ENCODE peak calls at places on chromosomes 16 and 17, in eight cellular contexts. One of them, this sample, is unnamed.

GRCh38 chr17:81317992-81318391 is 22.9 kb upstream of the SLC38A10 start:
- DNase-seq in HL-60: no peak
- DNase-seq in GM12865: no peak
- DNase-seq in psoas muscle: no peak
- DNase-seq in AG04450: no peak
- DNase-seq in tibial artery: no peak
- DNase-seq in neuronal stem cell: no peak
- DNase-seq in stomach: no peak
- DNase-seq in this sample: no peak

GRCh38 chr16:57578521-57579360 is 36.3 kb downstream of the ADGRG5 start:
- DNase-seq in HL-60: no peak
- DNase-seq in GM12865: no peak
- DNase-seq in psoas muscle: no peak
- DNase-seq in AG04450: no peak
- DNase-seq in tibial artery: peak
- DNase-seq in neuronal stem cell: no peak
- DNase-seq in stomach: no peak
- DNase-seq in this sample: no peak

GRCh38 chr16:73177896-73178295 is 130.0 kb upstream of the ZFHX3 start:
- DNase-seq in HL-60: no peak
- DNase-seq in GM12865: no peak
- DNase-seq in psoas muscle: no peak
- DNase-seq in AG04450: no peak
- DNase-seq in tibial artery: no peak
- DNase-seq in neuronal stem cell: no peak
- DNase-seq in stomach: no peak
- DNase-seq in this sample: no peak

GRCh38 chr17:33200587-33200986 is 92.5 kb downstream of the ASIC2 start:
- DNase-seq in HL-60: no peak
- DNase-seq in GM12865: no peak
- DNase-seq in psoas muscle: no peak
- DNase-seq in AG04450: no peak
- DNase-seq in tibial artery: peak
- DNase-seq in neuronal stem cell: no peak
- DNase-seq in stomach: no peak
- DNase-seq in this sample: peak

GRCh38 chr16:17380613-17381012 is 90.1 kb downstream of the XYLT1 start:
- DNase-seq in HL-60: peak
- DNase-seq in GM12865: no peak
- DNase-seq in psoas muscle: no peak
- DNase-seq in AG04450: no peak
- DNase-seq in tibial artery: no peak
- DNase-seq in neuronal stem cell: no peak
- DNase-seq in stomach: no peak
- DNase-seq in this sample: no peak

GRCh38 chr17:42312285-42313130 is 24.2 kb downstream of the STAT5A start:
- DNase-seq in HL-60: peak
- DNase-seq in GM12865: peak
- DNase-seq in psoas muscle: peak
- DNase-seq in AG04450: peak
- DNase-seq in tibial artery: peak
- DNase-seq in neuronal stem cell: peak
- DNase-seq in stomach: peak
- DNase-seq in this sample: no peak

GRCh38 chr16:71709231-71709781 is 15.2 kb downstream of the PHLPP2 start:
- DNase-seq in HL-60: no peak
- DNase-seq in GM12865: no peak
- DNase-seq in psoas muscle: no peak
- DNase-seq in AG04450: no peak
- DNase-seq in tibial artery: no peak
- DNase-seq in neuronal stem cell: no peak
- DNase-seq in stomach: no peak
- DNase-seq in this sample: peak

GRCh38 chr16:57253410-57253927 is 8.4 kb downstream of the ARL2BP start:
- DNase-seq in HL-60: no peak
- DNase-seq in GM12865: no peak
- DNase-seq in psoas muscle: no peak
- DNase-seq in AG04450: no peak
- DNase-seq in tibial artery: no peak
- DNase-seq in neuronal stem cell: no peak
- DNase-seq in stomach: peak
- DNase-seq in this sample: no peak

GRCh38 chr16:50354629-50355456 is 13.9 kb downstream of the BRD7 start:
- DNase-seq in HL-60: no peak
- DNase-seq in GM12865: no peak
- DNase-seq in psoas muscle: no peak
- DNase-seq in AG04450: no peak
- DNase-seq in tibial artery: no peak
- DNase-seq in neuronal stem cell: no peak
- DNase-seq in stomach: no peak
- DNase-seq in this sample: no peak

GRCh38 chr16:73031155-73031866 is 16.6 kb downstream of the ZFHX3 start:
- DNase-seq in HL-60: no peak
- DNase-seq in GM12865: no peak
- DNase-seq in psoas muscle: no peak
- DNase-seq in AG04450: no peak
- DNase-seq in tibial artery: peak
- DNase-seq in neuronal stem cell: no peak
- DNase-seq in stomach: no peak
- DNase-seq in this sample: no peak

GRCh38 chr16:66905633-66906539 is 12.8 kb downstream of the CDH16 start:
- DNase-seq in HL-60: no peak
- DNase-seq in GM12865: peak
- DNase-seq in psoas muscle: no peak
- DNase-seq in AG04450: no peak
- DNase-seq in tibial artery: no peak
- DNase-seq in neuronal stem cell: no peak
- DNase-seq in stomach: peak
- DNase-seq in this sample: no peak

GRCh38 chr17:28655160-28655559 is 6.5 kb downstream of the SDF2 start:
- DNase-seq in HL-60: no peak
- DNase-seq in GM12865: no peak
- DNase-seq in psoas muscle: no peak
- DNase-seq in AG04450: no peak
- DNase-seq in tibial artery: no peak
- DNase-seq in neuronal stem cell: no peak
- DNase-seq in stomach: no peak
- DNase-seq in this sample: no peak

GRCh38 chr17:75695830-75696271 is 25.4 kb upstream of the ITGB4 start:
- DNase-seq in HL-60: no peak
- DNase-seq in GM12865: no peak
- DNase-seq in psoas muscle: peak
- DNase-seq in AG04450: no peak
- DNase-seq in tibial artery: no peak
- DNase-seq in neuronal stem cell: no peak
- DNase-seq in stomach: peak
- DNase-seq in this sample: no peak

GRCh38 chr17:80413771-80414507 is 1.0 kb upstream of the ENDOV start:
- DNase-seq in HL-60: no peak
- DNase-seq in GM12865: no peak
- DNase-seq in psoas muscle: no peak
- DNase-seq in AG04450: no peak
- DNase-seq in tibial artery: no peak
- DNase-seq in neuronal stem cell: no peak
- DNase-seq in stomach: no peak
- DNase-seq in this sample: no peak

GRCh38 chr16:81593481-81593880 is 148.9 kb downstream of the CMIP start:
- DNase-seq in HL-60: no peak
- DNase-seq in GM12865: no peak
- DNase-seq in psoas muscle: no peak
- DNase-seq in AG04450: no peak
- DNase-seq in tibial artery: no peak
- DNase-seq in neuronal stem cell: no peak
- DNase-seq in stomach: no peak
- DNase-seq in this sample: no peak

GRCh38 chr17:164536-165235 is 16.8 kb downstream of the DOC2B start:
- DNase-seq in HL-60: peak
- DNase-seq in GM12865: peak
- DNase-seq in psoas muscle: no peak
- DNase-seq in AG04450: peak
- DNase-seq in tibial artery: no peak
- DNase-seq in neuronal stem cell: peak
- DNase-seq in stomach: peak
- DNase-seq in this sample: no peak

GRCh38 chr17:50546701-50547034 is 306 bp upstream of the SPATA20 start:
- DNase-seq in HL-60: no peak
- DNase-seq in GM12865: no peak
- DNase-seq in psoas muscle: no peak
- DNase-seq in AG04450: no peak
- DNase-seq in tibial artery: no peak
- DNase-seq in neuronal stem cell: no peak
- DNase-seq in stomach: no peak
- DNase-seq in this sample: no peak
- H3K4me3 ChIP-seq in HL-60: peak
- H3K4me3 ChIP-seq in GM12865: no peak
- H3K4me3 ChIP-seq in psoas muscle: peak
- H3K4me3 ChIP-seq in AG04450: peak
- H3K4me3 ChIP-seq in tibial artery: peak
- H3K4me3 ChIP-seq in neuronal stem cell: peak
- H3K4me3 ChIP-seq in stomach: peak
- H3K4me3 ChIP-seq in this sample: no peak

DNA sequence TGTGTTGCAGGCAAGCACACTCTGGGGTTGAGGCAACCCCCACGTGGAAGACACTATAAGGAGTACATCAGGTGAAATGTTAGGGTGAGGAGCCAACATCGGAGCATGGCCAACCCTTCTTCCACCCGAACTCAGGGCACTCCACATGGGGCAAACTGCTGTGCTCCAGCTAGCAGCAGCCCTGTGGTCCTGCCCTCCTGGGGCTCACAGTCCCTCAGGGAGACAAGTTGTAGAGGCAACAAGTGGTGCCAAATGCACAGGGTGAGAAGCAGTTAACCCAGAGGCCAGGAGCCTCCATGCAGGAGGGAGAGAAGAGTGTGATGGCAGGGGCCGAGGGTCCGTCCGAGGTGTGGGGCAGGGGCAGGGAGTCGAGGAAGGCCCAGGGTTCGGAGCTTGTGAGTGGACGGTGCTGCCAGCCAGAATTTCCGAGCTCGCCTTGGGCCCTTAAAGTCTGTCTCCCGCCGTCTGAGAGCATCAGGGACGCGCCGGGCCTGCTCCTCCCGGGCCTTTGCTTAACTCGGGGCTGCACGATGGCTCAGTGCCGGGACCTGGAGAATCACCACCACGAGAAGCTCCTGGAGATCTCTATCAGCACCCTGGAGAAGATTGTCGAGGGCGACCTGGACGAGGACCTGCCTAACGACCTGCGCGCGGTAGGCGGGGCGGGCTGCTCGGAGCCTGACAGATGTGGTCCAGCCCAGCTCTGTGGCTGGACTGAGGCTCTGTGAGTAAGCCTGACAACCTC is 32.3 kb downstream of the ATPAF2 start:
- DNase-seq in HL-60: no peak
- DNase-seq in GM12865: no peak
- DNase-seq in psoas muscle: no peak
- DNase-seq in AG04450: no peak
- DNase-seq in tibial artery: no peak
- DNase-seq in neuronal stem cell: no peak
- DNase-seq in stomach: no peak
- DNase-seq in this sample: no peak
- H3K4me3 ChIP-seq in HL-60: no peak
- H3K4me3 ChIP-seq in GM12865: no peak
- H3K4me3 ChIP-seq in psoas muscle: no peak
- H3K4me3 ChIP-seq in AG04450: no peak
- H3K4me3 ChIP-seq in tibial artery: no peak
- H3K4me3 ChIP-seq in neuronal stem cell: no peak
- H3K4me3 ChIP-seq in stomach: no peak
- H3K4me3 ChIP-seq in this sample: no peak

GRCh38 chr16:10528635-10529034 is 51.8 kb downstream of the EMP2 start:
- DNase-seq in HL-60: no peak
- DNase-seq in GM12865: no peak
- DNase-seq in psoas muscle: no peak
- DNase-seq in AG04450: no peak
- DNase-seq in tibial artery: no peak
- DNase-seq in neuronal stem cell: no peak
- DNase-seq in stomach: no peak
- DNase-seq in this sample: no peak
- H3K4me3 ChIP-seq in HL-60: no peak
- H3K4me3 ChIP-seq in GM12865: no peak
- H3K4me3 ChIP-seq in psoas muscle: no peak
- H3K4me3 ChIP-seq in AG04450: no peak
- H3K4me3 ChIP-seq in tibial artery: no peak
- H3K4me3 ChIP-seq in neuronal stem cell: no peak
- H3K4me3 ChIP-seq in stomach: no peak
- H3K4me3 ChIP-seq in this sample: no peak

GRCh38 chr17:38430822-38431221 is 2.6 kb downstream of the ARHGAP23 start:
- DNase-seq in HL-60: no peak
- DNase-seq in GM12865: no peak
- DNase-seq in psoas muscle: no peak
- DNase-seq in AG04450: no peak
- DNase-seq in tibial artery: no peak
- DNase-seq in neuronal stem cell: no peak
- DNase-seq in stomach: no peak
- DNase-seq in this sample: no peak

GRCh38 chr17:38430316-38430715 is 2.1 kb downstream of the ARHGAP23 start:
- DNase-seq in HL-60: no peak
- DNase-seq in GM12865: no peak
- DNase-seq in psoas muscle: no peak
- DNase-seq in AG04450: no peak
- DNase-seq in tibial artery: no peak
- DNase-seq in neuronal stem cell: no peak
- DNase-seq in stomach: no peak
- DNase-seq in this sample: no peak

GRCh38 chr17:38428150-38428642 is at the start of gene ARHGAP23:
- DNase-seq in HL-60: peak
- DNase-seq in GM12865: peak
- DNase-seq in psoas muscle: peak
- DNase-seq in AG04450: peak
- DNase-seq in tibial artery: peak
- DNase-seq in neuronal stem cell: no peak
- DNase-seq in stomach: peak
- DNase-seq in this sample: no peak

GRCh38 chr17:38428643-38429371 is 543 bp downstream of the ARHGAP23 start:
- DNase-seq in HL-60: peak
- DNase-seq in GM12865: peak
- DNase-seq in psoas muscle: peak
- DNase-seq in AG04450: no peak
- DNase-seq in tibial artery: peak
- DNase-seq in neuronal stem cell: no peak
- DNase-seq in stomach: peak
- DNase-seq in this sample: no peak

DNA sequence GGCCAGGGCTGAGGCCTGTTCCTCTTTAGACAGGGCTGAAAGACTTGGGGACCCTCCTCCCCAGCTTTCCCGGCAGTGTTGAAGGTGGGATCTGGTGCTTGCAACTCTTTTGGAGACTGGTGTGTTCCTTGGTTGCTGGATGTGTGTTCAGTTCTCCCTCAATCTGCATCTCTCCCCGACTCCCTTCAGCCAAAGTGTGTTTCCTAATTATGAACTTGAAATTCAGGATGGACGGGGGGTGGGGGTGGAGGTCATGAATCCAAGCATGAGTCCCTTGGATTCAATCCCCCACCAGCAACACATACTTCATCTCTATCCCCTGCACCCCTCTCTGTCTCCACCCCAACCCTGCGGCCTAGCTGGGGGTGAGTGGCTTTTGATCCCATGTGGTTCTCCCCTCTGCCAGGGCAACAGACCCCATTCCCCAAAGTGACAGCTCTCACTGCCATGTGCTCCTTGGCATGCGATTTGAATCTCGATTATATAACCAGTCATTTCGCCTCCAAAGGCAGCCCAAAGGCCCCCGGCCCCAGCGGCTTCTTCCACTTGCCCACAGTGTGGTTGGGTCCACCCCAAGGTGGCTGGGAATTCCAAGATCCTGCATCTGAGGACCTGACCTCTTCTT is 1.3 kb downstream of the ARHGAP23 start:
- DNase-seq in HL-60: no peak
- DNase-seq in GM12865: no peak
- DNase-seq in psoas muscle: no peak
- DNase-seq in AG04450: no peak
- DNase-seq in tibial artery: no peak
- DNase-seq in neuronal stem cell: no peak
- DNase-seq in stomach: no peak
- DNase-seq in this sample: no peak
- H3K4me3 ChIP-seq in HL-60: peak
- H3K4me3 ChIP-seq in GM12865: no peak
- H3K4me3 ChIP-seq in psoas muscle: peak
- H3K4me3 ChIP-seq in AG04450: peak
- H3K4me3 ChIP-seq in tibial artery: peak
- H3K4me3 ChIP-seq in neuronal stem cell: no peak
- H3K4me3 ChIP-seq in stomach: peak
- H3K4me3 ChIP-seq in this sample: peak